ENCODE peak calls at places on chromosome 22, in five cellular contexts. R, N, L, H and E are unnamed samples.

GRCh38 chr22:27669798-27670599 is 131.6 kb downstream of the MN1 start:
- DNase-seq in R (no peak), H (no peak), N (no peak), L (no peak), E (no peak)

GRCh38 chr22:38313384-38313955 is 3.8 kb downstream of the CSNK1E start:
- DNase-seq in N (peak; percentile 52), H (no peak), R (no peak), L (peak; percentile 77), E (no peak)

GRCh38 chr22:44097263-44098020 is 73.3 kb downstream of the PARVB start:
- DNase-seq in H (no peak), R (no peak), N (no peak), L (no peak), E (no peak)

GRCh38 chr22:35312198-35313059 is 12.7 kb downstream of the TOM1 start:
- DNase-seq in N (peak; percentile 79), H (no peak), R (no peak), L (peak; percentile 22), E (no peak)

GRCh38 chr22:49025791-49026475 is 801.7 kb downstream of the BRD1 start:
- DNase-seq in L (no peak), R (no peak), H (no peak), N (no peak), E (no peak)

GRCh38 chr22:16960884-16961249 is 47.2 kb downstream of the GAB4 start:
- DNase-seq in R (no peak), L (peak; percentile 3), H (no peak), N (no peak), E (peak; percentile 18)

GRCh38 chr22:28103596-28103995 is 184.5 kb upstream of the PITPNB start:
- DNase-seq in H (no peak), R (no peak), N (no peak), L (no peak), E (no peak)

GRCh38 chr22:49324527-49325491 is 502.9 kb downstream of the BRD1 start:
- DNase-seq in R (no peak), H (no peak), N (no peak), L (no peak), E (no peak)

GRCh38 chr22:23467721-23468294 is 112.3 kb downstream of the IGLL1 start:
- DNase-seq in L (no peak), R (no peak), H (no peak), N (no peak), E (no peak)

GRCh38 chr22:32700186-32700882 is 101.2 kb upstream of the TIMP3 start:
- DNase-seq in R (no peak), L (no peak), N (no peak), H (no peak), E (no peak)

GRCh38 chr22:28105396-28105795 is 186.3 kb upstream of the PITPNB start:
- DNase-seq in L (no peak), H (no peak), N (no peak), R (no peak), E (no peak)

GRCh38 chr22:49577168-49578060 is 250.3 kb downstream of the BRD1 start:
- DNase-seq in N (no peak), R (peak; percentile 9), H (no peak), L (no peak), E (no peak)

GRCh38 chr22:36762687-36763260 is 13.1 kb downstream of the IFT27 start:
- DNase-seq in N (no peak), L (peak; percentile 70), R (no peak), H (no peak), E (peak; percentile 55)

GRCh38 chr22:46655861-46656608 is 35.8 kb downstream of the GRAMD4 start:
- DNase-seq in L (no peak), H (no peak), R (no peak), N (no peak), E (no peak)

GRCh38 chr22:46576556-46577351 is 39.3 kb upstream of the CELSR1 start:
- DNase-seq in R (peak; percentile 71), H (no peak), L (peak; percentile 94), N (no peak), E (no peak)

GRCh38 chr22:49929553-49929979 is 11.1 kb downstream of the CRELD2 start:
- DNase-seq in L (peak; percentile 92), N (peak; percentile 63), H (no peak), R (peak; percentile 95), E (peak; percentile 65)

GRCh38 chr22:46353483-46354105 is 18.1 kb downstream of the TRMU start:
- DNase-seq in R (no peak), H (no peak), N (no peak), L (no peak), E (no peak)

GRCh38 chr22:24819941-24820461 is 14.0 kb downstream of the SGSM1 start:
- DNase-seq in N (peak; percentile 85), L (no peak), R (no peak), H (no peak), E (peak; percentile 33)

GRCh38 chr22:40415531-40416266 is 45.3 kb downstream of the SGSM3 start:
- DNase-seq in H (no peak), L (no peak), R (no peak), N (no peak), E (no peak)